ENCODE peak calls at places on chromosome 20, in seven cellular contexts. One of them, this sample, is unnamed.

GRCh38 chr20:34922654-34923381 is 32.8 kb downstream of the GSS start:
- DNase-seq in colonic mucosa: no peak
- DNase-seq in A673: no peak
- DNase-seq in fibroblast of mammary gland: peak; percentile 81
- DNase-seq in IMR-90: peak; percentile 83
- DNase-seq in heart right ventricle: no peak
- DNase-seq in heart left ventricle: no peak
- DNase-seq in this sample: peak; percentile 73

GRCh38 chr20:23093613-23094012 is 7.5 kb upstream of the CD93 start:
- DNase-seq in colonic mucosa: no peak
- DNase-seq in A673: no peak
- DNase-seq in fibroblast of mammary gland: no peak
- DNase-seq in IMR-90: no peak
- DNase-seq in heart right ventricle: no peak
- DNase-seq in heart left ventricle: no peak
- DNase-seq in this sample: no peak

GRCh38 chr20:33787253-33787891 is 23.8 kb upstream of the CHMP4B start:
- DNase-seq in colonic mucosa: no peak
- DNase-seq in A673: no peak
- DNase-seq in fibroblast of mammary gland: no peak
- DNase-seq in IMR-90: no peak
- DNase-seq in heart right ventricle: no peak
- DNase-seq in heart left ventricle: no peak
- DNase-seq in this sample: no peak

GRCh38 chr20:63217706-63218105 is 1.8 kb upstream of the YTHDF1 start:
- DNase-seq in colonic mucosa: no peak
- DNase-seq in A673: no peak
- DNase-seq in fibroblast of mammary gland: no peak
- DNase-seq in IMR-90: no peak
- DNase-seq in heart right ventricle: no peak
- DNase-seq in heart left ventricle: no peak
- DNase-seq in this sample: no peak

GRCh38 chr20:32566379-32567374 is 18.5 kb downstream of the NOL4L start:
- DNase-seq in colonic mucosa: no peak
- DNase-seq in A673: no peak
- DNase-seq in fibroblast of mammary gland: no peak
- DNase-seq in IMR-90: no peak
- DNase-seq in heart right ventricle: no peak
- DNase-seq in heart left ventricle: no peak
- DNase-seq in this sample: no peak

GRCh38 chr20:2946988-2947961 is 74.0 kb downstream of the PTPRA start:
- DNase-seq in colonic mucosa: no peak
- DNase-seq in A673: peak; percentile 90
- DNase-seq in fibroblast of mammary gland: peak; percentile 40
- DNase-seq in IMR-90: peak; percentile 75
- DNase-seq in heart right ventricle: no peak
- DNase-seq in heart left ventricle: no peak
- DNase-seq in this sample: peak; percentile 83

GRCh38 chr20:2400290-2400689 is 19.6 kb downstream of the TGM6 start:
- DNase-seq in colonic mucosa: no peak
- DNase-seq in A673: no peak
- DNase-seq in fibroblast of mammary gland: no peak
- DNase-seq in IMR-90: no peak
- DNase-seq in heart right ventricle: no peak
- DNase-seq in heart left ventricle: no peak
- DNase-seq in this sample: no peak

GRCh38 chr20:4942336-4942735 is 59.0 kb downstream of the SLC23A2 start:
- DNase-seq in colonic mucosa: no peak
- DNase-seq in A673: no peak
- DNase-seq in fibroblast of mammary gland: peak; percentile 87
- DNase-seq in IMR-90: peak; percentile 92
- DNase-seq in heart right ventricle: no peak
- DNase-seq in heart left ventricle: no peak
- DNase-seq in this sample: no peak

GRCh38 chr20:25545171-25545570 is 40.2 kb downstream of the NINL start:
- DNase-seq in colonic mucosa: no peak
- DNase-seq in A673: no peak
- DNase-seq in fibroblast of mammary gland: no peak
- DNase-seq in IMR-90: no peak
- DNase-seq in heart right ventricle: no peak
- DNase-seq in heart left ventricle: no peak
- DNase-seq in this sample: no peak
- TF ChIP-seq CTCF in colonic mucosa: no peak
- TF ChIP-seq CTCF in A673: no peak
- TF ChIP-seq CTCF in fibroblast of mammary gland: no peak
- TF ChIP-seq CTCF in IMR-90: no peak
- TF ChIP-seq CTCF in heart right ventricle: no peak
- TF ChIP-seq CTCF in heart left ventricle: no peak
- TF ChIP-seq CTCF in this sample: no peak

GRCh38 chr20:25539742-25540201 is 45.6 kb downstream of the NINL start:
- DNase-seq in colonic mucosa: no peak
- DNase-seq in A673: no peak
- DNase-seq in fibroblast of mammary gland: peak; percentile 40
- DNase-seq in IMR-90: peak; percentile 52
- DNase-seq in heart right ventricle: no peak
- DNase-seq in heart left ventricle: no peak
- DNase-seq in this sample: no peak
- H3K4me3 ChIP-seq in colonic mucosa: no peak overlapping the region
- H3K4me3 ChIP-seq in A673: peak overlapping the region; percentile 11
- H3K4me3 ChIP-seq in fibroblast of mammary gland: peak overlapping the region; percentile 42
- H3K4me3 ChIP-seq in IMR-90: no peak overlapping the region
- H3K4me3 ChIP-seq in heart right ventricle: peak overlapping the region; percentile 19
- H3K4me3 ChIP-seq in heart left ventricle: peak overlapping the region; percentile 31
- H3K4me3 ChIP-seq in this sample: no peak overlapping the region

DNA sequence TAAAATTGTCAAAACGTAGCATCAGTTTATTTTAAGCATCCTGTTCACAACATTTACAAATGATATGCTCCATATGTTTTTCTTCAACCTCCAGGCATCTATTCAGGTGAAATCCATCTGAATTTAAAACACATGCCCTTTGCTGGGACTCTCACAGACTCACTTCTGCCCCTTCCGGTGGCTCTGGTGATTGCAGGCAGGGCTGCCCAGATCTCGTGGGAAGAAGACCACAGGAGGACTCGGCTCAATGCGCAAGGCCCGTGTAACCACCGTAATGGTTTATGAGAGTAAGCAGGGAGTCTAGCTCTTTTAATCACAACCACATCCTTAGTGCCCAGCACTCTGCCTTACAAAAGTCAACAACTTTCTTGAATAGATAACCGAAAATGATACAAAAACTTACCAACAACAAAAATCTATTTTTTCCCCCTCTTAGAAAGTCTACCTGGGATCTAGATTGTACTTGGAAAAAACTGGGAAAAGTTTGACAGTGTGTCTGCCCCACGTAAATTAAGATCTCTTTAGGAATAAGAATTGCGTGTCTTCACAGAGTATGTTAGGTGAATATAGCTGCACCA is 139.1 kb downstream of the KIF16B start:
- DNase-seq in colonic mucosa: peak; percentile 59
- DNase-seq in A673: peak; percentile 69
- DNase-seq in fibroblast of mammary gland: peak; percentile 51
- DNase-seq in IMR-90: peak; percentile 18
- DNase-seq in heart right ventricle: peak; percentile 54
- DNase-seq in heart left ventricle: peak; percentile 30
- DNase-seq in this sample: no peak
- TF ChIP-seq CTCF in colonic mucosa: peak; percentile 55
- TF ChIP-seq CTCF in A673: peak; percentile 82
- TF ChIP-seq CTCF in fibroblast of mammary gland: peak; percentile 74
- TF ChIP-seq CTCF in IMR-90: peak; percentile 44
- TF ChIP-seq CTCF in heart right ventricle: peak; percentile 67
- TF ChIP-seq CTCF in heart left ventricle: peak; percentile 69
- TF ChIP-seq CTCF in this sample: peak; percentile 80

GRCh38 chr20:49270177-49270576 is 7.7 kb downstream of the ZNFX1 start:
- DNase-seq in colonic mucosa: no peak
- DNase-seq in A673: no peak
- DNase-seq in fibroblast of mammary gland: peak; percentile 81
- DNase-seq in IMR-90: peak; percentile 39
- DNase-seq in heart right ventricle: no peak
- DNase-seq in heart left ventricle: no peak
- DNase-seq in this sample: no peak

GRCh38 chr20:49267327-49267726 is 10.5 kb downstream of the ZNFX1 start:
- DNase-seq in colonic mucosa: no peak
- DNase-seq in A673: no peak
- DNase-seq in fibroblast of mammary gland: no peak
- DNase-seq in IMR-90: no peak
- DNase-seq in heart right ventricle: no peak
- DNase-seq in heart left ventricle: no peak
- DNase-seq in this sample: no peak

GRCh38 chr20:49272654-49273053 is 5.2 kb downstream of the ZNFX1 start:
- DNase-seq in colonic mucosa: no peak
- DNase-seq in A673: no peak
- DNase-seq in fibroblast of mammary gland: no peak
- DNase-seq in IMR-90: no peak
- DNase-seq in heart right ventricle: no peak
- DNase-seq in heart left ventricle: no peak
- DNase-seq in this sample: no peak

GRCh38 chr20:49270736-49271135 is 7.1 kb downstream of the ZNFX1 start:
- DNase-seq in colonic mucosa: no peak
- DNase-seq in A673: no peak
- DNase-seq in fibroblast of mammary gland: no peak
- DNase-seq in IMR-90: no peak
- DNase-seq in heart right ventricle: no peak
- DNase-seq in heart left ventricle: no peak
- DNase-seq in this sample: no peak

DNA sequence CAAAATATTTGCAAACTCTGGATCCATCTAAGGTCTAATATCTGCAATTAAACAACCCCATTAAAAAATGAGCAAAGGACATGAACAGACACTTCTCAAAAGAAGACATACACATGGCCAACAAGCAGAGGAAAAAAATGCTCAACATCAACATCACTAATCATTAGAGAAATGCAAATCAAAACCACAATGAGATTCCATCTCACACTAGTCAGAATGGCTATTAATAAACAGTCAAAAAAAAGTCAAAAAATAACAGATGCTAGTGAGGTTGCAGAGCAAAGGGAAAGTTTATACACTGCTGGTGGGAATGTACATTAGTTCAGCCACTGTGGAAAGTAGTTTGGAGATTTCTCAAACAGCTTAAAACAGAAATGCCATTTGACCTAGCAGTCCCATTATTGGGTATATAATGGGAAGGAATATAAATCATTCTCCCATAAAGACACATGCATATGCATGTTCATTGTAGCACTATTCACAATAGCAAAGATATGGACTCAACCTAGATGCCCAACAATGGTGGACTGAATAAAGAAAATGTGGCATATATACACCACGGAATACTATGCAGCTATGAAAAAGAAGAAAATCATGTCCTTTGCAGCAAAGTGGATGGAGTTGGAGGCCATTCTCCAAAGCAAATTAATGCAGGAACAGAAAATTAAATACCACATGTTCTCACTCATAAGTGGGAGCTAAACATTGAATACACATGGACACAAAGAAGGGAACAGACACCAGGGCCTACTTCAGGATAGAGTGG is 9.1 kb downstream of the ZNFX1 start:
- DNase-seq in colonic mucosa: no peak
- DNase-seq in A673: no peak
- DNase-seq in fibroblast of mammary gland: peak; percentile 74
- DNase-seq in IMR-90: peak; percentile 81
- DNase-seq in heart right ventricle: no peak
- DNase-seq in heart left ventricle: no peak
- DNase-seq in this sample: no peak
- H3K4me3 ChIP-seq in colonic mucosa: no peak overlapping the region
- H3K4me3 ChIP-seq in A673: no peak overlapping the region
- H3K4me3 ChIP-seq in fibroblast of mammary gland: no peak overlapping the region
- H3K4me3 ChIP-seq in IMR-90: no peak overlapping the region
- H3K4me3 ChIP-seq in heart right ventricle: no peak overlapping the region
- H3K4me3 ChIP-seq in heart left ventricle: peak overlapping the region; percentile 33
- H3K4me3 ChIP-seq in this sample: no peak overlapping the region

GRCh38 chr20:57624124-57624523 is 3.9 kb upstream of the ZBP1 start:
- DNase-seq in colonic mucosa: no peak
- DNase-seq in A673: no peak
- DNase-seq in fibroblast of mammary gland: no peak
- DNase-seq in IMR-90: no peak
- DNase-seq in heart right ventricle: no peak
- DNase-seq in heart left ventricle: no peak
- DNase-seq in this sample: no peak

GRCh38 chr20:57627339-57627738 is 7.1 kb upstream of the ZBP1 start:
- DNase-seq in colonic mucosa: no peak
- DNase-seq in A673: no peak
- DNase-seq in fibroblast of mammary gland: no peak
- DNase-seq in IMR-90: no peak
- DNase-seq in heart right ventricle: no peak
- DNase-seq in heart left ventricle: no peak
- DNase-seq in this sample: no peak

GRCh38 chr20:57625181-57625958 is 5.1 kb upstream of the ZBP1 start:
- DNase-seq in colonic mucosa: no peak
- DNase-seq in A673: no peak
- DNase-seq in fibroblast of mammary gland: no peak
- DNase-seq in IMR-90: no peak
- DNase-seq in heart right ventricle: no peak
- DNase-seq in heart left ventricle: no peak
- DNase-seq in this sample: no peak

GRCh38 chr20:57627972-57628650 is 7.9 kb upstream of the ZBP1 start:
- DNase-seq in colonic mucosa: no peak
- DNase-seq in A673: peak; percentile 9
- DNase-seq in fibroblast of mammary gland: peak; percentile 66
- DNase-seq in IMR-90: peak; percentile 41
- DNase-seq in heart right ventricle: no peak
- DNase-seq in heart left ventricle: peak; percentile 70
- DNase-seq in this sample: no peak

GRCh38 chr20:57625978-57626377 is 5.8 kb upstream of the ZBP1 start:
- DNase-seq in colonic mucosa: no peak
- DNase-seq in A673: no peak
- DNase-seq in fibroblast of mammary gland: no peak
- DNase-seq in IMR-90: no peak
- DNase-seq in heart right ventricle: no peak
- DNase-seq in heart left ventricle: no peak
- DNase-seq in this sample: no peak
- TF ChIP-seq CTCF in colonic mucosa: no peak
- TF ChIP-seq CTCF in A673: no peak
- TF ChIP-seq CTCF in fibroblast of mammary gland: no peak
- TF ChIP-seq CTCF in IMR-90: no peak
- TF ChIP-seq CTCF in heart right ventricle: no peak
- TF ChIP-seq CTCF in heart left ventricle: no peak
- TF ChIP-seq CTCF in this sample: no peak

DNA sequence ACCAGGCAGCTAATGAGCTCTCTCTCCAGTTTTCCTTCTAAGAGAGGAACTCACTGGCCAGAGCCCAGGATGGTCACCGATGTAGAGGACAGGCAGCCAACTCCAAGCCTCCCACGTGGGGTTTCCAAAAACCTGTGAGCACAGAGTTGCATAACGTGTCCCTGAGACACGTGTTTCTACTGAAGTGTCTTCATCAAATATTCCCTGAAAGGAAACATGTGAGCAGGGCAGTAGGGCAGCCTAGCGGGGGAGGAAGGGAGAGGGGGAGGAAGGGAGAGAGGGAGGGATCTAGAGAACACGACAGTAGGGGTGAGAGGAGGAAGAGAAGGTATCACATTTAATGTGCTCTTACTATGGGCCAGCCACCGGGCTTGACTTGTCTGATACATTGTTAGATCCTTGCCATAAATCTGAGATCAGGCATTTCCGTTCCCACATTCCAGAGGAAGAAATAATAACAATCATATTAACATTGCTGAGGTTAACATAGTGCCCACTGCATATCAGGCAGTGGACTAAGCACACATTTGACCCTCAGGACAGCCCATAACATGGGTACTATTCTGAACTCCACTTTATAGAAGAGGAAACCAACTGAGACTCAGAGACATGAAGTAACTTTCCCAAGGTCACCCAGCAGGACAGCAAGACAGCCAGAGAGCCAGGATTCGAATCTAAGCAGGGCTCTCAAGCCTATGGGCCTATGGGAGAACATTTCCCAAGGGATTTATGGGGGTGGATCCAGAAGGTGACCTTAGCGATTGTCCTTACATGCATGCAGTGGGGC is 4.5 kb upstream of the SYS1 start:
- DNase-seq in colonic mucosa: no peak
- DNase-seq in A673: no peak
- DNase-seq in fibroblast of mammary gland: peak; percentile 91
- DNase-seq in IMR-90: peak; percentile 73
- DNase-seq in heart right ventricle: peak; percentile 60
- DNase-seq in heart left ventricle: peak; percentile 79
- DNase-seq in this sample: no peak
- H3K4me3 ChIP-seq in colonic mucosa: no peak overlapping the region
- H3K4me3 ChIP-seq in A673: no peak overlapping the region
- H3K4me3 ChIP-seq in fibroblast of mammary gland: no peak overlapping the region
- H3K4me3 ChIP-seq in IMR-90: no peak overlapping the region
- H3K4me3 ChIP-seq in heart right ventricle: no peak overlapping the region
- H3K4me3 ChIP-seq in heart left ventricle: no peak overlapping the region
- H3K4me3 ChIP-seq in this sample: no peak overlapping the region